ENCODE peak calls at places on chromosomes 12 and 14, in nine cellular contexts. One of them, this sample, is unnamed.

GRCh38 chr12:113676547-113676946 is 204.9 kb upstream of the LHX5 start:
- DNase-seq in hepatocyte: no peak
- DNase-seq in ELR: no peak
- DNase-seq in activated T-helper 9 cell treated with anti-CD3 and anti-CD28 coated beads, Interleukin-2, amount 50 U/mL, for 16 hours: no peak
- DNase-seq in nephron progenitor cell: no peak
- DNase-seq in lower lobe of right lung: no peak
- DNase-seq in AG09309: no peak
- DNase-seq in central memory CD8-positive, alpha-beta T cell: no peak
- DNase-seq in HS-5: no peak
- DNase-seq in this sample: no peak

GRCh38 chr12:105672171-105672570 is 341.7 kb downstream of the C12orf75 start:
- DNase-seq in hepatocyte: no peak
- DNase-seq in ELR: no peak
- DNase-seq in activated T-helper 9 cell treated with anti-CD3 and anti-CD28 coated beads, Interleukin-2, amount 50 U/mL, for 16 hours: no peak
- DNase-seq in nephron progenitor cell: no peak
- DNase-seq in lower lobe of right lung: no peak
- DNase-seq in AG09309: no peak
- DNase-seq in central memory CD8-positive, alpha-beta T cell: no peak
- DNase-seq in HS-5: no peak
- DNase-seq in this sample: no peak

GRCh38 chr12:23534196-23534595 is 415.3 kb downstream of the SOX5 start:
- DNase-seq in hepatocyte: no peak
- DNase-seq in ELR: no peak
- DNase-seq in activated T-helper 9 cell treated with anti-CD3 and anti-CD28 coated beads, Interleukin-2, amount 50 U/mL, for 16 hours: no peak
- DNase-seq in nephron progenitor cell: peak; percentile 4
- DNase-seq in lower lobe of right lung: no peak
- DNase-seq in AG09309: no peak
- DNase-seq in central memory CD8-positive, alpha-beta T cell: no peak
- DNase-seq in HS-5: no peak
- DNase-seq in this sample: no peak

GRCh38 chr14:105616802-105617192 is 90.4 kb downstream of the TMEM121 start:
- DNase-seq in hepatocyte: no peak
- DNase-seq in ELR: no peak
- DNase-seq in activated T-helper 9 cell treated with anti-CD3 and anti-CD28 coated beads, Interleukin-2, amount 50 U/mL, for 16 hours: no peak
- DNase-seq in nephron progenitor cell: no peak
- DNase-seq in lower lobe of right lung: peak; percentile 41
- DNase-seq in AG09309: no peak
- DNase-seq in central memory CD8-positive, alpha-beta T cell: no peak
- DNase-seq in HS-5: no peak
- DNase-seq in this sample: no peak

GRCh38 chr14:100436745-100437406 is 113.7 kb downstream of the SLC25A47 start:
- DNase-seq in hepatocyte: no peak
- DNase-seq in ELR: no peak
- DNase-seq in activated T-helper 9 cell treated with anti-CD3 and anti-CD28 coated beads, Interleukin-2, amount 50 U/mL, for 16 hours: no peak
- DNase-seq in nephron progenitor cell: no peak
- DNase-seq in lower lobe of right lung: no peak
- DNase-seq in AG09309: no peak
- DNase-seq in central memory CD8-positive, alpha-beta T cell: no peak
- DNase-seq in HS-5: no peak
- DNase-seq in this sample: no peak

GRCh38 chr12:50110762-50111416 is 1.1 kb upstream of the COX14 start:
- DNase-seq in hepatocyte: peak; percentile 70
- DNase-seq in ELR: peak; percentile 55
- DNase-seq in activated T-helper 9 cell treated with anti-CD3 and anti-CD28 coated beads, Interleukin-2, amount 50 U/mL, for 16 hours: no peak
- DNase-seq in nephron progenitor cell: peak; percentile 68
- DNase-seq in lower lobe of right lung: peak; percentile 83
- DNase-seq in AG09309: no peak
- DNase-seq in central memory CD8-positive, alpha-beta T cell: no peak
- DNase-seq in HS-5: no peak
- DNase-seq in this sample: peak; percentile 71

GRCh38 chr12:122918827-122919226 is 22.9 kb upstream of the VPS37B start:
- DNase-seq in hepatocyte: no peak
- DNase-seq in ELR: no peak
- DNase-seq in activated T-helper 9 cell treated with anti-CD3 and anti-CD28 coated beads, Interleukin-2, amount 50 U/mL, for 16 hours: no peak
- DNase-seq in nephron progenitor cell: no peak
- DNase-seq in lower lobe of right lung: no peak
- DNase-seq in AG09309: no peak
- DNase-seq in central memory CD8-positive, alpha-beta T cell: no peak
- DNase-seq in HS-5: no peak
- DNase-seq in this sample: no peak

GRCh38 chr14:70921669-70922068 is 14.4 kb downstream of the PCNX1 start:
- DNase-seq in hepatocyte: no peak
- DNase-seq in ELR: peak; percentile 78
- DNase-seq in activated T-helper 9 cell treated with anti-CD3 and anti-CD28 coated beads, Interleukin-2, amount 50 U/mL, for 16 hours: no peak
- DNase-seq in nephron progenitor cell: no peak
- DNase-seq in lower lobe of right lung: no peak
- DNase-seq in AG09309: no peak
- DNase-seq in central memory CD8-positive, alpha-beta T cell: no peak
- DNase-seq in HS-5: no peak
- DNase-seq in this sample: no peak

GRCh38 chr14:34049769-34050168 is 98.9 kb upstream of the EGLN3 start:
- DNase-seq in hepatocyte: no peak
- DNase-seq in ELR: no peak
- DNase-seq in activated T-helper 9 cell treated with anti-CD3 and anti-CD28 coated beads, Interleukin-2, amount 50 U/mL, for 16 hours: no peak
- DNase-seq in nephron progenitor cell: no peak
- DNase-seq in lower lobe of right lung: no peak
- DNase-seq in AG09309: no peak
- DNase-seq in central memory CD8-positive, alpha-beta T cell: no peak
- DNase-seq in HS-5: no peak
- DNase-seq in this sample: no peak

GRCh38 chr12:10182662-10183061 is 3.8 kb downstream of the TMEM52B start:
- DNase-seq in hepatocyte: peak; percentile 32
- DNase-seq in ELR: peak; percentile 85
- DNase-seq in activated T-helper 9 cell treated with anti-CD3 and anti-CD28 coated beads, Interleukin-2, amount 50 U/mL, for 16 hours: no peak
- DNase-seq in nephron progenitor cell: no peak
- DNase-seq in lower lobe of right lung: no peak
- DNase-seq in AG09309: peak; percentile 58
- DNase-seq in central memory CD8-positive, alpha-beta T cell: no peak
- DNase-seq in HS-5: peak; percentile 72
- DNase-seq in this sample: no peak

GRCh38 chr14:94021001-94021400 is 5.1 kb upstream of the OTUB2 start:
- DNase-seq in hepatocyte: no peak
- DNase-seq in ELR: peak; percentile 65
- DNase-seq in activated T-helper 9 cell treated with anti-CD3 and anti-CD28 coated beads, Interleukin-2, amount 50 U/mL, for 16 hours: no peak
- DNase-seq in nephron progenitor cell: no peak
- DNase-seq in lower lobe of right lung: no peak
- DNase-seq in AG09309: no peak
- DNase-seq in central memory CD8-positive, alpha-beta T cell: no peak
- DNase-seq in HS-5: no peak
- DNase-seq in this sample: no peak

This sample was measured in HuH-7.5.